ENCODE peak calls at places on chromosomes 4 and X, in five cellular contexts. P is GM12865, Q is heart right ventricle, H is progenitor cell of endocrine pancreas, S is BE2C. B is an unnamed sample.

GRCh38 chr4:87117051-87117729 is 103.2 kb downstream of the KLHL8 start:
- DNase-seq in P (no peak), Q (no peak), H (no peak), S (no peak), B (no peak)

GRCh38 chrX:69124108-69124507 is 41.1 kb downstream of the PJA1 start:
- DNase-seq in P (no peak), Q (no peak), H (no peak), S (no peak), B (no peak)

GRCh38 chr4:56387023-56388001 is at the start of gene AASDH:
- DNase-seq in P (peak), Q (peak), H (peak), S (peak), B (peak)

GRCh38 chr4:81207793-81208192 is 7.2 kb downstream of the PRKG2 start:
- DNase-seq in P (no peak), Q (no peak), H (no peak), S (no peak), B (no peak)

GRCh38 chr4:26015133-26015651 is 101.2 kb downstream of the SMIM20 start:
- DNase-seq in P (no peak), Q (peak), H (no peak), S (no peak), B (no peak)

GRCh38 chr4:153479118-153479517 is 13.0 kb downstream of the TMEM131L start:
- DNase-seq in P (no peak), Q (no peak), H (no peak), S (no peak), B (no peak)

GRCh38 chrX:9279271-9279596 is 185.6 kb upstream of the TBL1X start:
- DNase-seq in P (peak), Q (no peak), H (no peak), S (no peak), B (no peak)

GRCh38 chr4:9762823-9763475 is 18.5 kb upstream of the DRD5 start:
- DNase-seq in P (peak), Q (no peak), H (peak), S (peak), B (no peak)

GRCh38 chrX:106935175-106935574 is 15.0 kb downstream of the CLDN2 start:
- DNase-seq in P (no peak), Q (no peak), H (no peak), S (no peak), B (no peak)

GRCh38 chr4:145179201-145179860 is 1.1 kb downstream of the OTUD4 start:
- DNase-seq in P (peak), Q (peak), H (peak), S (peak), B (peak)

GRCh38 chr4:48138511-48138910 is 4.5 kb upstream of the TXK start:
- DNase-seq in P (no peak), Q (no peak), H (no peak), S (no peak), B (no peak)

GRCh38 chr4:48139688-48140087 is 5.6 kb upstream of the TXK start:
- DNase-seq in P (no peak), Q (no peak), H (no peak), S (no peak), B (no peak)

GRCh38 chr4:48138936-48139335 is 4.9 kb upstream of the TXK start:
- DNase-seq in P (peak), Q (no peak), H (no peak), S (no peak), B (no peak)

GRCh38 chr4:48137766-48138349 is 3.8 kb upstream of the TXK start:
- DNase-seq in P (no peak), Q (no peak), H (no peak), S (no peak), B (no peak)

GRCh38 chr4:48141048-48141447 is 7.0 kb upstream of the TXK start:
- DNase-seq in P (peak), Q (no peak), H (no peak), S (no peak), B (no peak)
- TF ChIP-seq CTCF in P (peak), Q (peak), H (peak), S (peak), B (peak)

GRCh38 chrX:29090811-29091210 is 503.6 kb downstream of the IL1RAPL1 start:
- DNase-seq in P (no peak), Q (no peak), H (no peak), S (no peak), B (no peak)
- TF ChIP-seq CTCF in P (peak), Q (peak), H (peak), S (no peak), B (no peak)

DNA sequence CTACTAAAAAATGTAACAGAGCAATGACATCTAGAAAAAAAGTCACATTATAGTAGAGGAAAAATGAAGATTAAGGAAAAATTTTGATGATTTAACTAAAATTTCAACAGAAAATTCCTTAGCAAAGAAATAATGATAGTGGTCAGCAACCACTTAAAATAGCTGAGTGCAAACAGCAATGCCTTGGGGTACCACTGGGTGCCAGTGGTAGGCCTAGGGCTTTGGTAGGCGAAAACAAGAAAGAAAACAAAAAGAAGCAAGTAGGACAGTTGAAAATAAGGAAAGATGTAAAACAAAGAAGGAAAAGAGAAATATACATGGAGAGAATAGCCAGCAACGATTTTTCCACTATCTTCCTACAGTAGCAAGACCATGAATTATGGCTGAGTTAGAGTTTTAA is 313.5 kb upstream of the IRS4 start:
- DNase-seq in P (no peak), Q (no peak), H (no peak), S (no peak), B (no peak)
- TF ChIP-seq CTCF in P (no peak), Q (no peak), H (peak), S (no peak), B (no peak)

DNA sequence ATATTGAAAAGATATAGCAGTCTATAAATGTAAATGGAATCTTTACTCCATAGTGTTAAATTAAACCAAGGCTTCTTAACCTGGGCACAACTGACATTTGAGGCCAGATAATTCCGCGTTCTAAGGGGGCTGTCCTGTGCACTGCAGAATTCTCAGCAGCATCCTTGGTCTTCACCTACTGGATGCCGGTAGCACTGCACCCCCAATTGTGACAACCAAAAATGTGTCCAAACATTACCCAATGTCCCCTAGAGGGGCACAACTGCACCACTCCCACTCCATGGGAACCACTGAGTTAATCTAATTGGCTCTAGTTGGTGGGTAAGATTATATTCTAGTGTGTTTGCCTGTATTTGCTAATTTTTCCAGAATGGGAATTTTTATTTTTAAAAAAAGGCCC is 16.6 kb downstream of the AP1S2 start:
- DNase-seq in P (peak), Q (no peak), H (no peak), S (no peak), B (no peak)
- TF ChIP-seq CTCF in P (peak), Q (no peak), H (peak), S (peak), B (no peak)

DNA sequence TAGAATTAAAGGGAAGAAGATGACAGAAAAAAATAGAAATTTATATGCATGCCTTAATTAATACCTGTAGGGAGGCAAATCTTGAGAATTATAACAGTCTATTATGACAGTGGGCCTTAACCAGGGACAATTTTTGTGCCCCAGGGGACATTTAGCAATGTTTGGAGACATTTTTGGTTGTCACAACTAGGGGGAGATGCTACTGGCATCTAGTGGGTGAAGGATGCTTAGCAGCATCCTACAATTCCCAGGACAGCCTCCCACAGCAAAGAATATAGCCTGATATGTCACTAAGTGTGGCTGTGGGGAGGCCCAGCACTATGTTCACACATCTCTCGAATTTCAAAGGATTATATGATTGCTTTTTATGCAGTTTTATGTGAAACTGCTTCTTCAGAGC is 10.5 kb downstream of the GPR82 start:
- DNase-seq in P (peak), Q (no peak), H (no peak), S (peak), B (no peak)
- TF ChIP-seq CTCF in P (peak), Q (peak), H (peak), S (peak), B (no peak)

GRCh38 chr4:76951333-76952033 is 1.9 kb downstream of the SEPTIN11 start:
- DNase-seq in P (no peak), Q (no peak), H (no peak), S (no peak), B (no peak)
- TF ChIP-seq CTCF in P (no peak), Q (no peak), H (no peak), S (no peak), B (no peak)

GRCh38 chr4:48016141-48017107 is at the start of the genes CNGA1 and NIPAL1:
- DNase-seq in P (peak), Q (peak), H (peak), S (peak), B (peak)
- TF ChIP-seq CTCF in P (peak), Q (peak), H (peak), S (peak), B (no peak)

DNA sequence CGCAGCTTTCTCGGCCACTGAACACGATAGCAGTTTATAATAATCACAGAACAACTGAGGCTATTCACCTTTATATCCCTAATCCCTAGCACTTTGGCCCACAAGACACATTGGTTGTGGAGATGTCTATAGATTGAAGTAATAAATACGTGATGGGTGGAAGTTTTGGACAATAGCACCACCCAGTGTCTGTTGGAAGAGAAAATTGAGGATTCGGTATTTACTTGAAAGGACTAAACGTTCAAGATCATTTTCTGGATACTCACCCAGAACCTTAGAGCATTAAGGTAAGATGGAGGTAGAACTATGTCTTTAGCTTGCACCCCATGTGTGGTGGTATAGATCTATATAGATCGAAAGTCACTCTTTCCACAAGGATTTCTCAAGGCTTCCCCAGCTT is 792 bp upstream of the TMSB15A start:
- DNase-seq in P (no peak), Q (no peak), H (no peak), S (no peak), B (no peak)
- TF ChIP-seq CTCF in P (no peak), Q (peak), H (peak), S (peak), B (no peak)

GRCh38 chr4:101346562-101347266 is 612 bp downstream of the PPP3CA start:
- DNase-seq in P (peak), Q (peak), H (peak), S (peak), B (no peak)
- TF ChIP-seq CTCF in P (no peak), Q (no peak), H (no peak), S (no peak), B (no peak)

B was measured in activated B cell treated with CpG ODN at 0.5 μM for 24 hours.